ENCODE peak calls at places on chromosomes 13 and 19, in seven cellular contexts. Y is aorta; P is neuronal stem cell; F is SW480; D is stimulated activated CD4-positive, alpha-beta T cell treated with anti-CD3 and anti-CD28 coated beads, Interleukin-1b, Interleukin-23, amount 100 ng/mL, for 24 hours; H is neural progenitor cell; Z is NCI-H1436. S is an unnamed sample.

GRCh38 chr19:49890349-49891311 is 6.1 kb downstream of the IL4I1 start:
- DNase-seq in Y (no peak), P (peak), F (peak), D (peak), H (peak), Z (no peak), S (peak)

GRCh38 chr19:18109731-18110671 is 12.4 kb downstream of the MAST3 start:
- DNase-seq in Y (peak), P (no peak), F (no peak), D (no peak), H (peak), Z (no peak), S (peak)

GRCh38 chr13:42277618-42278276 is 5.8 kb downstream of the AKAP11 start:
- DNase-seq in Y (no peak), P (no peak), F (no peak), D (no peak), H (no peak), Z (no peak), S (no peak)

GRCh38 chr13:24141333-24141910 is 19.1 kb upstream of the SPATA13 start:
- DNase-seq in Y (no peak), P (no peak), F (no peak), D (no peak), H (no peak), Z (no peak), S (no peak)

GRCh38 chr19:18499055-18499775 is 22.7 kb downstream of the ELL start:
- DNase-seq in Y (no peak), P (no peak), F (no peak), D (no peak), H (no peak), Z (no peak), S (no peak)

GRCh38 chr19:30335306-30335886 is 36.8 kb upstream of the ZNF536 start:
- DNase-seq in Y (no peak), P (no peak), F (no peak), D (no peak), H (no peak), Z (no peak), S (no peak)

GRCh38 chr13:53920916-53921315 is 892.3 kb downstream of the OLFM4 start:
- DNase-seq in Y (peak), P (no peak), F (no peak), D (no peak), H (no peak), Z (no peak), S (peak)

GRCh38 chr19:3670258-3670795 is 29.9 kb downstream of the PIP5K1C start:
- DNase-seq in Y (peak), P (no peak), F (no peak), D (no peak), H (peak), Z (no peak), S (no peak)

GRCh38 chr19:30324982-30325381 is 47.2 kb upstream of the ZNF536 start:
- DNase-seq in Y (no peak), P (no peak), F (no peak), D (no peak), H (no peak), Z (no peak), S (no peak)

GRCh38 chr13:48446454-48446853 is 33.5 kb upstream of the LPAR6 start:
- DNase-seq in Y (no peak), P (no peak), F (no peak), D (no peak), H (no peak), Z (no peak), S (no peak)

GRCh38 chr19:5436101-5436947 is 18.9 kb upstream of the ZNRF4 start:
- DNase-seq in Y (no peak), P (peak), F (no peak), D (no peak), H (peak), Z (peak), S (no peak)

GRCh38 chr19:5691930-5692784 is 2.1 kb downstream of the RPL36 start:
- DNase-seq in Y (no peak), P (no peak), F (no peak), D (no peak), H (no peak), Z (no peak), S (peak)

GRCh38 chr19:292281-292884 is 1.2 kb upstream of the PLPP2 start:
- DNase-seq in Y (no peak), P (no peak), F (no peak), D (no peak), H (no peak), Z (no peak), S (no peak)

GRCh38 chr13:30371649-30372265 is 50.5 kb upstream of the UBE2L5 start:
- DNase-seq in Y (no peak), P (no peak), F (peak), D (no peak), H (no peak), Z (peak), S (no peak)

GRCh38 chr19:48487944-48488343 is 18.8 kb downstream of the CYTH2 start:
- DNase-seq in Y (peak), P (no peak), F (peak), D (no peak), H (no peak), Z (no peak), S (no peak)

GRCh38 chr13:43994999-43995859 is 115.5 kb downstream of the LACC1 start:
- DNase-seq in Y (no peak), P (no peak), F (no peak), D (no peak), H (no peak), Z (no peak), S (no peak)

GRCh38 chr13:110525328-110526319 is 35.9 kb downstream of the RAB20 start:
- DNase-seq in Y (peak), P (no peak), F (peak), D (no peak), H (no peak), Z (peak), S (peak)

GRCh38 chr13:30676672-30677071 is 58.7 kb upstream of the ALOX5AP start:
- DNase-seq in Y (no peak), P (no peak), F (peak), D (no peak), H (no peak), Z (no peak), S (no peak)

GRCh38 chr19:45782820-45783785 is 813 bp upstream of the DMPK start:
- DNase-seq in Y (peak), P (no peak), F (no peak), D (no peak), H (no peak), Z (no peak), S (no peak)

GRCh38 chr13:99604636-99605035 is 103.4 kb downstream of the TM9SF2 start:
- DNase-seq in Y (no peak), P (no peak), F (no peak), D (no peak), H (no peak), Z (no peak), S (no peak)

GRCh38 chr19:40269216-40269940 is 15.8 kb downstream of the AKT2 start:
- DNase-seq in Y (no peak), P (no peak), F (no peak), D (no peak), H (no peak), Z (no peak), S (no peak)

GRCh38 chr13:43363156-43363918 is 340.0 kb downstream of the DNAJC15 start:
- DNase-seq in Y (no peak), P (no peak), F (no peak), D (no peak), H (no peak), Z (no peak), S (no peak)

GRCh38 chr19:32404939-32405430 is 585 bp upstream of the DPY19L3 start:
- DNase-seq in Y (peak), P (no peak), F (peak), D (no peak), H (peak), Z (no peak), S (peak)

GRCh38 chr13:42392706-42393572 is 121.0 kb downstream of the AKAP11 start:
- DNase-seq in Y (no peak), P (no peak), F (no peak), D (no peak), H (no peak), Z (no peak), S (no peak)

GRCh38 chr19:6424190-6424938 is at the start of gene KHSRP:
- DNase-seq in Y (no peak), P (no peak), F (no peak), D (no peak), H (peak), Z (no peak), S (no peak)

S was measured in lower lobe of right lung.